ENCODE peak calls at places on chromosome 20, in eight cellular contexts. One of them, this sample, is unnamed.

GRCh38 chr20:63471719-63472158 is 716 bp downstream of the KCNQ2 start:
- DNase-seq in CD8-positive, alpha-beta T cell: no peak
- DNase-seq in esophagus squamous epithelium: no peak
- DNase-seq in body of pancreas: no peak
- DNase-seq in OCI-LY7: no peak
- DNase-seq in tibial nerve: no peak
- DNase-seq in fibroblast of lung: no peak
- DNase-seq in heart right ventricle: no peak
- DNase-seq in this sample: no peak

GRCh38 chr20:63045991-63046390 is 39.2 kb upstream of the BHLHE23 start:
- DNase-seq in CD8-positive, alpha-beta T cell: no peak
- DNase-seq in esophagus squamous epithelium: no peak
- DNase-seq in body of pancreas: no peak
- DNase-seq in OCI-LY7: no peak
- DNase-seq in tibial nerve: no peak
- DNase-seq in fibroblast of lung: no peak
- DNase-seq in heart right ventricle: no peak
- DNase-seq in this sample: no peak

GRCh38 chr20:19233025-19233794 is 20.8 kb downstream of the SLC24A3 start:
- DNase-seq in CD8-positive, alpha-beta T cell: no peak
- DNase-seq in esophagus squamous epithelium: no peak
- DNase-seq in body of pancreas: no peak
- DNase-seq in OCI-LY7: no peak
- DNase-seq in tibial nerve: peak; percentile 3
- DNase-seq in fibroblast of lung: no peak
- DNase-seq in heart right ventricle: no peak
- DNase-seq in this sample: no peak

GRCh38 chr20:12237772-12238171 is 320.1 kb downstream of the BTBD3 start:
- DNase-seq in CD8-positive, alpha-beta T cell: no peak
- DNase-seq in esophagus squamous epithelium: no peak
- DNase-seq in body of pancreas: no peak
- DNase-seq in OCI-LY7: no peak
- DNase-seq in tibial nerve: no peak
- DNase-seq in fibroblast of lung: no peak
- DNase-seq in heart right ventricle: no peak
- DNase-seq in this sample: peak; percentile 60

GRCh38 chr20:16601019-16601418 is 27.8 kb upstream of the KIF16B start:
- DNase-seq in CD8-positive, alpha-beta T cell: no peak
- DNase-seq in esophagus squamous epithelium: no peak
- DNase-seq in body of pancreas: no peak
- DNase-seq in OCI-LY7: no peak
- DNase-seq in tibial nerve: no peak
- DNase-seq in fibroblast of lung: no peak
- DNase-seq in heart right ventricle: no peak
- DNase-seq in this sample: no peak

GRCh38 chr20:37137547-37137946 is 41.6 kb upstream of the RPN2 start:
- DNase-seq in CD8-positive, alpha-beta T cell: no peak
- DNase-seq in esophagus squamous epithelium: no peak
- DNase-seq in body of pancreas: no peak
- DNase-seq in OCI-LY7: no peak
- DNase-seq in tibial nerve: no peak
- DNase-seq in fibroblast of lung: no peak
- DNase-seq in heart right ventricle: no peak
- DNase-seq in this sample: no peak

GRCh38 chr20:45097485-45098095 is 3.3 kb downstream of the KCNS1 start:
- DNase-seq in CD8-positive, alpha-beta T cell: peak; percentile 21
- DNase-seq in esophagus squamous epithelium: no peak
- DNase-seq in body of pancreas: peak; percentile 28
- DNase-seq in OCI-LY7: no peak
- DNase-seq in tibial nerve: no peak
- DNase-seq in fibroblast of lung: peak; percentile 35
- DNase-seq in heart right ventricle: no peak
- DNase-seq in this sample: no peak

GRCh38 chr20:14782731-14783130 is 445.3 kb upstream of the FLRT3 start:
- DNase-seq in CD8-positive, alpha-beta T cell: no peak
- DNase-seq in esophagus squamous epithelium: no peak
- DNase-seq in body of pancreas: no peak
- DNase-seq in OCI-LY7: no peak
- DNase-seq in tibial nerve: no peak
- DNase-seq in fibroblast of lung: no peak
- DNase-seq in heart right ventricle: no peak
- DNase-seq in this sample: no peak

GRCh38 chr20:33005908-33006775 is 1.4 kb upstream of the BPIFB2 start:
- DNase-seq in CD8-positive, alpha-beta T cell: no peak
- DNase-seq in esophagus squamous epithelium: no peak
- DNase-seq in body of pancreas: no peak
- DNase-seq in OCI-LY7: no peak
- DNase-seq in tibial nerve: no peak
- DNase-seq in fibroblast of lung: no peak
- DNase-seq in heart right ventricle: no peak
- DNase-seq in this sample: no peak

GRCh38 chr20:32365560-32365959 is 7.4 kb downstream of the ASXL1 start:
- DNase-seq in CD8-positive, alpha-beta T cell: no peak
- DNase-seq in esophagus squamous epithelium: no peak
- DNase-seq in body of pancreas: no peak
- DNase-seq in OCI-LY7: no peak
- DNase-seq in tibial nerve: no peak
- DNase-seq in fibroblast of lung: no peak
- DNase-seq in heart right ventricle: no peak
- DNase-seq in this sample: no peak

GRCh38 chr20:61430228-61430624 is 178.2 kb downstream of the CDH4 start:
- DNase-seq in CD8-positive, alpha-beta T cell: no peak
- DNase-seq in esophagus squamous epithelium: no peak
- DNase-seq in body of pancreas: no peak
- DNase-seq in OCI-LY7: no peak
- DNase-seq in tibial nerve: no peak
- DNase-seq in fibroblast of lung: no peak
- DNase-seq in heart right ventricle: no peak
- DNase-seq in this sample: no peak

GRCh38 chr20:52130406-52130805 is 61.2 kb downstream of the ZFP64 start:
- DNase-seq in CD8-positive, alpha-beta T cell: no peak
- DNase-seq in esophagus squamous epithelium: no peak
- DNase-seq in body of pancreas: no peak
- DNase-seq in OCI-LY7: no peak
- DNase-seq in tibial nerve: no peak
- DNase-seq in fibroblast of lung: no peak
- DNase-seq in heart right ventricle: no peak
- DNase-seq in this sample: no peak

DNA sequence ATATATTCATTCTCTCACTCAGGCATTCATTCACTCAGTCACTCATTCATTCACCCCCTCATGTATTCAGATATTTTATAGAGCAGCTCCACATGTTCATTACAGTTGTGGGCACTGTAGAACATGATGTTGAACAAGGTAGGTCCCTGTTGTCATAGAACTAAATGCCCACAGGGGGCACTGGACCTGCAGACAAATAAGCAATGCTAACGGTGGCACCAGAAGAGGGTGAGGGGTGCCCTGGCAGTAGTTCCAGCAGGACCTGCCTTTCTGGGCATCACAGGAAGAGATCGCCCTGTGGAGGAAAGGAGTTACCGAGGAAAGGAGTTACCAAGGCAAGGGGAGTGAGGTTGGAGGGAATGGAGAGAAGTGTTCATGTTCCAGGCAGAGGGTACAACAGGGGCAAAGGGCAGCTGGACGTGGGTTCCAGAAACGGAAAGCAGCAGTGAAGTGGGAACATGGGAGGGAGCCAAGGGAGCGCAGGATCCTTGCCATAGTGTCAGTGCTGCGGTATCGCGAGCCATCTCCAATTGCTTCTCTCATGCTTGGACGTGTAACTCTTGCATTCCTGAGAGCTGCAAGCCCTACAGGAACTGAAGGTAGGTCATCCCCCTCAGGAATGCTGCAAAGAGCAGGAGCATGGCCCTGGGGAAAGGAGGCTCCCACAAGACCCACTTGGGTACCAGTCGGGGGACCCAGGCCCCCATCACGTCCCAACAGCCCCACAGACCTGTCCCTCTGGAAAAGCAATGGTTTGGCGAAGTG is 128.2 kb downstream of the EDN3 start:
- DNase-seq in CD8-positive, alpha-beta T cell: no peak
- DNase-seq in esophagus squamous epithelium: no peak
- DNase-seq in body of pancreas: no peak
- DNase-seq in OCI-LY7: no peak
- DNase-seq in tibial nerve: no peak
- DNase-seq in fibroblast of lung: no peak
- DNase-seq in heart right ventricle: no peak
- DNase-seq in this sample: no peak
- H3K4me3 ChIP-seq in CD8-positive, alpha-beta T cell: no peak overlapping the region
- H3K4me3 ChIP-seq in esophagus squamous epithelium: no peak overlapping the region
- H3K4me3 ChIP-seq in body of pancreas: no peak overlapping the region
- H3K4me3 ChIP-seq in OCI-LY7: no peak overlapping the region
- H3K4me3 ChIP-seq in tibial nerve: no peak overlapping the region
- H3K4me3 ChIP-seq in fibroblast of lung: no peak overlapping the region
- H3K4me3 ChIP-seq in heart right ventricle: no peak overlapping the region
- H3K4me3 ChIP-seq in this sample: no peak overlapping the region

GRCh38 chr20:23143098-23143497 is 57.0 kb upstream of the CD93 start:
- DNase-seq in CD8-positive, alpha-beta T cell: no peak
- DNase-seq in esophagus squamous epithelium: no peak
- DNase-seq in body of pancreas: no peak
- DNase-seq in OCI-LY7: no peak
- DNase-seq in tibial nerve: peak; percentile 58
- DNase-seq in fibroblast of lung: peak; percentile 84
- DNase-seq in heart right ventricle: peak; percentile 82
- DNase-seq in this sample: peak; percentile 91

GRCh38 chr20:23142162-23143050 is 56.3 kb upstream of the CD93 start:
- DNase-seq in CD8-positive, alpha-beta T cell: no peak
- DNase-seq in esophagus squamous epithelium: no peak
- DNase-seq in body of pancreas: no peak
- DNase-seq in OCI-LY7: no peak
- DNase-seq in tibial nerve: no peak
- DNase-seq in fibroblast of lung: no peak
- DNase-seq in heart right ventricle: no peak
- DNase-seq in this sample: no peak

GRCh38 chr20:23141016-23141415 is 54.9 kb upstream of the CD93 start:
- DNase-seq in CD8-positive, alpha-beta T cell: no peak
- DNase-seq in esophagus squamous epithelium: no peak
- DNase-seq in body of pancreas: no peak
- DNase-seq in OCI-LY7: no peak
- DNase-seq in tibial nerve: no peak
- DNase-seq in fibroblast of lung: no peak
- DNase-seq in heart right ventricle: no peak
- DNase-seq in this sample: no peak

GRCh38 chr20:23139524-23139923 is 53.4 kb upstream of the CD93 start:
- DNase-seq in CD8-positive, alpha-beta T cell: no peak
- DNase-seq in esophagus squamous epithelium: no peak
- DNase-seq in body of pancreas: no peak
- DNase-seq in OCI-LY7: no peak
- DNase-seq in tibial nerve: no peak
- DNase-seq in fibroblast of lung: no peak
- DNase-seq in heart right ventricle: no peak
- DNase-seq in this sample: no peak

DNA sequence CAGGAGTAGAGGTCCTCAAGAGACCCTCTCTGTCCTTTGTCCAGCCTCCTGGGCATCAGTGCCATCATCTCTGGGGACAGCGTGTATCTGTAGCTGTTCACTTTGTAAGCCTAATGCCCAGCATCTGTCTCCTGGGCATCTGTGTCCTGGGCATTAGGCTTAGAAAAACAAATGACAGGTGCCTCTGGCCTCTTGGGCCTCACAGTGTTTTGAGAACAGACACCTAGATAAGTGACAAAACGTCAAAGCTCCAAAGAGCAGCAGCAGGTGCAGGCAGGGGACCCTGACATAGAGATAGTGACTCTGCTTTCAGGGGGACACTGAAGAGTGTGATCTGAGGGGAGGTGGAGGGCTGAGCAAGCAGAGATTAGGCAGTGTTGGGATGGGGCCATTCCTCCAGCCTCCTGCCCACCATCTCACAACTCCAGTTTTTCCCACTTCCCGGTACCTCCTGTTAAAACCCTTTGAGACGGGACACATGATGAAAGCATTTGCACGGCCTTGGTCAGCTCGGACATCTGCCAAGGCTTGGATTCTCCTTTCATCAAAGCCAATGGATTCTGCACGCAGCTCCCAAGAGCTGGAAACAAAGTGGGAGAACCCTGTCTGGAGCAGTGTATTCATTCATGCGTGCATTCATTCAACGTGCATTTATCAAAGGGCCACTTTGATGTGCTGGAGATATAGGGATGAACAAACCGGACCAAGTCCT is 55.5 kb upstream of the CD93 start:
- DNase-seq in CD8-positive, alpha-beta T cell: no peak
- DNase-seq in esophagus squamous epithelium: no peak
- DNase-seq in body of pancreas: no peak
- DNase-seq in OCI-LY7: no peak
- DNase-seq in tibial nerve: no peak
- DNase-seq in fibroblast of lung: peak; percentile 89
- DNase-seq in heart right ventricle: no peak
- DNase-seq in this sample: no peak
- H3K27ac ChIP-seq in CD8-positive, alpha-beta T cell: no peak overlapping the region
- H3K27ac ChIP-seq in esophagus squamous epithelium: peak overlapping the region; percentile 85
- H3K27ac ChIP-seq in body of pancreas: no peak overlapping the region
- H3K27ac ChIP-seq in OCI-LY7: no peak overlapping the region
- H3K27ac ChIP-seq in tibial nerve: peak overlapping the region; percentile 79
- H3K27ac ChIP-seq in fibroblast of lung: no peak overlapping the region
- H3K27ac ChIP-seq in heart right ventricle: no peak overlapping the region
- H3K27ac ChIP-seq in this sample: no peak overlapping the region

GRCh38 chr20:4335722-4336121 is 320.4 kb upstream of the RNF24 start:
- DNase-seq in CD8-positive, alpha-beta T cell: no peak
- DNase-seq in esophagus squamous epithelium: no peak
- DNase-seq in body of pancreas: no peak
- DNase-seq in OCI-LY7: no peak
- DNase-seq in tibial nerve: no peak
- DNase-seq in fibroblast of lung: no peak
- DNase-seq in heart right ventricle: no peak
- DNase-seq in this sample: no peak
- H3K36me3 ChIP-seq in CD8-positive, alpha-beta T cell: no peaks in the 10 kb centered on the region
- H3K36me3 ChIP-seq in esophagus squamous epithelium: no peaks in the 10 kb centered on the region
- H3K36me3 ChIP-seq in body of pancreas: no peaks in the 10 kb centered on the region
- H3K36me3 ChIP-seq in OCI-LY7: no peaks in the 10 kb centered on the region
- H3K36me3 ChIP-seq in tibial nerve: no peaks in the 10 kb centered on the region
- H3K36me3 ChIP-seq in fibroblast of lung: no peaks in the 10 kb centered on the region
- H3K36me3 ChIP-seq in heart right ventricle: no peaks in the 10 kb centered on the region
- H3K36me3 ChIP-seq in this sample: no peaks in the 10 kb centered on the region

GRCh38 chr20:5914859-5915258 is 35.5 kb downstream of the TRMT6 start:
- DNase-seq in CD8-positive, alpha-beta T cell: no peak
- DNase-seq in esophagus squamous epithelium: no peak
- DNase-seq in body of pancreas: no peak
- DNase-seq in OCI-LY7: no peak
- DNase-seq in tibial nerve: no peak
- DNase-seq in fibroblast of lung: no peak
- DNase-seq in heart right ventricle: no peak
- DNase-seq in this sample: no peak

GRCh38 chr20:5923493-5923892 is 26.8 kb downstream of the TRMT6 start:
- DNase-seq in CD8-positive, alpha-beta T cell: no peak
- DNase-seq in esophagus squamous epithelium: no peak
- DNase-seq in body of pancreas: no peak
- DNase-seq in OCI-LY7: no peak
- DNase-seq in tibial nerve: no peak
- DNase-seq in fibroblast of lung: no peak
- DNase-seq in heart right ventricle: no peak
- DNase-seq in this sample: no peak

GRCh38 chr20:5918856-5919633 is 31.3 kb downstream of the TRMT6 start:
- DNase-seq in CD8-positive, alpha-beta T cell: no peak
- DNase-seq in esophagus squamous epithelium: no peak
- DNase-seq in body of pancreas: no peak
- DNase-seq in OCI-LY7: peak; percentile 22
- DNase-seq in tibial nerve: no peak
- DNase-seq in fibroblast of lung: peak; percentile 76
- DNase-seq in heart right ventricle: no peak
- DNase-seq in this sample: no peak

GRCh38 chr20:5920581-5920980 is 29.8 kb downstream of the TRMT6 start:
- DNase-seq in CD8-positive, alpha-beta T cell: no peak
- DNase-seq in esophagus squamous epithelium: no peak
- DNase-seq in body of pancreas: no peak
- DNase-seq in OCI-LY7: no peak
- DNase-seq in tibial nerve: no peak
- DNase-seq in fibroblast of lung: no peak
- DNase-seq in heart right ventricle: no peak
- DNase-seq in this sample: no peak

GRCh38 chr20:5919634-5920544 is 30.4 kb downstream of the TRMT6 start:
- DNase-seq in CD8-positive, alpha-beta T cell: no peak
- DNase-seq in esophagus squamous epithelium: no peak
- DNase-seq in body of pancreas: no peak
- DNase-seq in OCI-LY7: no peak
- DNase-seq in tibial nerve: no peak
- DNase-seq in fibroblast of lung: peak; percentile 10
- DNase-seq in heart right ventricle: no peak
- DNase-seq in this sample: no peak
- H3K4me3 ChIP-seq in CD8-positive, alpha-beta T cell: no peak overlapping the region
- H3K4me3 ChIP-seq in esophagus squamous epithelium: no peak overlapping the region
- H3K4me3 ChIP-seq in body of pancreas: no peak overlapping the region
- H3K4me3 ChIP-seq in OCI-LY7: no peak overlapping the region
- H3K4me3 ChIP-seq in tibial nerve: no peak overlapping the region
- H3K4me3 ChIP-seq in fibroblast of lung: no peak overlapping the region
- H3K4me3 ChIP-seq in heart right ventricle: no peak overlapping the region
- H3K4me3 ChIP-seq in this sample: no peak overlapping the region